ENCODE peak calls at places on chromosomes 6 and 20, in nine cellular contexts. G, S, Q, P, L, M, N, O and A are unnamed samples.

GRCh38 chr20:18488301-18488700 is 8.7 kb downstream of the RBBP9 start:
- DNase-seq in P (no peak), M (no peak), Q (no peak), S (no peak), N (no peak), O (no peak), L (no peak), G (no peak), A (no peak)

GRCh38 chr6:137749595-137750215 is 117.4 kb upstream of the TNFAIP3 start:
- DNase-seq in O (no peak), N (no peak), Q (no peak), L (no peak), S (peak; percentile 45), G (no peak), P (no peak), M (no peak), A (peak; percentile 21)

GRCh38 chr6:2939315-2940009 is 31.9 kb downstream of the SERPINB6 start:
- DNase-seq in P (peak; percentile 76), S (no peak), M (no peak), N (no peak), L (no peak), G (no peak), Q (no peak), O (no peak), A (no peak)

GRCh38 chr6:49333345-49334120 is 129.5 kb downstream of the MMUT start:
- DNase-seq in G (no peak), L (no peak), S (peak; percentile 37), M (no peak), Q (no peak), N (no peak), O (no peak), P (no peak), A (peak; percentile 31)

GRCh38 chr20:10790013-10790412 is 116.2 kb upstream of the JAG1 start:
- DNase-seq in M (no peak), G (no peak), O (no peak), N (no peak), S (no peak), Q (peak; percentile 33), P (no peak), L (no peak), A (no peak)

GRCh38 chr6:33578164-33578563 is 1.9 kb downstream of the BAK1 start:
- DNase-seq in M (no peak), L (no peak), Q (no peak), S (no peak), N (no peak), G (no peak), O (no peak), P (no peak), A (no peak)

GRCh38 chr20:12237772-12238171 is 320.1 kb downstream of the BTBD3 start:
- DNase-seq in M (peak; percentile 1), L (no peak), P (no peak), Q (no peak), G (no peak), O (peak; percentile 91), S (no peak), N (no peak), A (no peak)

GRCh38 chr20:39861381-39861780 is 827.7 kb downstream of the MAFB start:
- DNase-seq in O (no peak), P (no peak), Q (no peak), N (no peak), S (no peak), G (no peak), L (no peak), M (no peak), A (no peak)

GRCh38 chr6:28977351-28978136 is 27.6 kb downstream of the ZNF311 start:
- DNase-seq in N (no peak), G (no peak), O (no peak), L (no peak), M (peak; percentile 58), P (peak; percentile 74), Q (no peak), S (peak; percentile 56), A (peak; percentile 50)

GRCh38 chr6:23137596-23137995 is 568.2 kb downstream of the HDGFL1 start:
- DNase-seq in M (no peak), N (no peak), L (no peak), Q (no peak), P (no peak), S (peak; percentile 61), G (no peak), O (no peak), A (peak; percentile 49)

GRCh38 chr20:41577129-41578009 is 40.8 kb downstream of the CHD6 start:
- DNase-seq in G (no peak), O (no peak), Q (peak; percentile 52), M (no peak), S (no peak), L (no peak), N (no peak), P (no peak), A (no peak)

GRCh38 chr6:121560476-121560875 is 125.0 kb downstream of the GJA1 start:
- DNase-seq in P (no peak), N (no peak), L (no peak), S (no peak), O (no peak), Q (no peak), M (no peak), G (no peak), A (no peak)

GRCh38 chr6:29628419-29629281 is 4.3 kb downstream of the GABBR1 start:
- DNase-seq in Q (peak; percentile 84), L (peak; percentile 50), M (no peak), S (peak; percentile 69), G (peak; percentile 96), O (peak; percentile 69), N (peak; percentile 88), P (peak; percentile 84), A (peak; percentile 73)

GRCh38 chr20:18272451-18272850 is 15.9 kb upstream of the ZNF133 start:
- DNase-seq in P (no peak), N (no peak), G (no peak), M (no peak), Q (peak; percentile 23), L (no peak), S (no peak), O (no peak), A (no peak)

GRCh38 chr20:62815066-62815991 is 1.5 kb upstream of the COL9A3 start:
- DNase-seq in P (no peak), O (no peak), Q (no peak), G (peak; percentile 99), S (peak; percentile 58), L (no peak), M (no peak), N (no peak), A (peak; percentile 41)

GRCh38 chr20:40966516-40967185 is 62.0 kb upstream of the TOP1 start:
- DNase-seq in N (no peak), L (no peak), O (no peak), G (no peak), S (no peak), M (no peak), P (no peak), Q (no peak), A (no peak)

GRCh38 chr6:33320315-33321181 is 3.0 kb upstream of the ZBTB22 start:
- DNase-seq in L (peak; percentile 76), G (no peak), N (no peak), M (peak; percentile 90), S (peak; percentile 93), Q (no peak), P (peak; percentile 77), O (no peak), A (peak; percentile 96)

GRCh38 chr6:159862103-159862502 is 28.7 kb upstream of the MAS1 start:
- DNase-seq in L (no peak), N (no peak), Q (no peak), G (no peak), S (no peak), M (no peak), P (no peak), O (no peak), A (no peak)

GRCh38 chr6:14066782-14067406 is 50.7 kb upstream of the CD83 start:
- DNase-seq in L (peak; percentile 53), G (peak; percentile 34), M (peak; percentile 45), N (no peak), P (no peak), O (peak; percentile 77), Q (peak; percentile 21), S (peak; percentile 77), A (peak; percentile 80)

GRCh38 chr20:24095753-24096152 is 107.2 kb upstream of the GGTLC1 start:
- DNase-seq in G (no peak), L (no peak), O (no peak), M (no peak), P (no peak), N (no peak), Q (no peak), S (no peak), A (no peak)

GRCh38 chr6:52538252-52538905 is 38.5 kb downstream of the TRAM2 start:
- DNase-seq in P (no peak), O (no peak), N (no peak), L (no peak), G (no peak), S (peak; percentile 55), M (no peak), Q (no peak), A (no peak)

GRCh38 chr6:143064996-143065683 is 4.5 kb downstream of the AIG1 start:
- DNase-seq in S (peak; percentile 70), M (no peak), P (no peak), N (no peak), Q (no peak), G (no peak), L (no peak), O (no peak), A (no peak)

GRCh38 chr6:52149076-52149475 is 37.1 kb upstream of the IL17A start:
- DNase-seq in G (no peak), S (no peak), N (no peak), O (no peak), Q (no peak), M (no peak), P (no peak), L (no peak), A (no peak)

GRCh38 chr20:59577037-59577808 is 27.1 kb upstream of the PHACTR3 start:
- DNase-seq in N (no peak), O (no peak), L (no peak), P (no peak), M (no peak), Q (no peak), G (no peak), S (no peak), A (no peak)

GRCh38 chr6:148239777-148240462 is 102.7 kb upstream of the SASH1 start:
- DNase-seq in G (no peak), N (no peak), L (no peak), S (no peak), Q (no peak), O (no peak), P (no peak), M (no peak), A (no peak)

GRCh38 chr6:21371676-21372161 is 221.8 kb upstream of the SOX4 start:
- DNase-seq in L (no peak), Q (no peak), G (no peak), O (no peak), S (peak; percentile 73), M (peak; percentile 37), P (no peak), N (peak; percentile 63), A (no peak)

GRCh38 chr20:10388571-10388970 is 45.5 kb downstream of the MKKS start:
- DNase-seq in M (no peak), O (no peak), S (no peak), P (no peak), G (no peak), N (no peak), L (no peak), Q (no peak), A (no peak)

GRCh38 chr6:44511126-44511525 is 123.6 kb downstream of the CDC5L start:
- DNase-seq in S (peak; percentile 71), L (no peak), O (no peak), P (no peak), N (no peak), G (no peak), M (no peak), Q (no peak), A (no peak)

GRCh38 chr20:50552979-50553378 is 42.8 kb downstream of the PTPN1 start:
- DNase-seq in S (no peak), Q (no peak), L (no peak), P (no peak), M (no peak), G (no peak), N (no peak), O (no peak), A (no peak)

GRCh38 chr20:57103146-57103800 is 163.2 kb downstream of the BMP7 start:
- DNase-seq in M (no peak), N (no peak), G (no peak), S (no peak), O (peak; percentile 94), P (no peak), Q (no peak), L (no peak), A (no peak)

GRCh38 chr6:34718867-34719441 is 22.4 kb upstream of the ILRUN start:
- DNase-seq in S (peak; percentile 8), M (no peak), Q (no peak), L (no peak), N (no peak), G (no peak), P (no peak), O (no peak), A (no peak)